ENCODE peak calls at places on chromosomes 16 and 17, in nine cellular contexts. L is HFF-Myc; Q is mesenchymal stem cell; A is T-helper 1 cell; N is AG08395; C is GM20000; Y is activated effector memory CD4-positive, alpha-beta T cell treated with anti-CD3 and anti-CD28 coated beads, Interleukin-2, amount 50 U/mL, for 16 hours; F is iris pigment epithelial cell; K is cerebellar cortex. U is an unnamed sample.

GRCh38 chr16:70747703-70748631 is 53.0 kb downstream of the VAC14 start:
- DNase-seq in L (no peak), Q (peak), A (no peak), N (no peak), C (no peak), Y (no peak), F (no peak), K (no peak), U (no peak)

GRCh38 chr17:32852811-32853210 is 24.1 kb downstream of the MYO1D start:
- DNase-seq in L (no peak), Q (no peak), A (no peak), N (no peak), C (no peak), Y (no peak), F (no peak), K (no peak), U (no peak)

GRCh38 chr17:81097943-81098308 is 63.0 kb downstream of the BAIAP2 start:
- DNase-seq in L (no peak), Q (peak), A (no peak), N (peak), C (no peak), Y (no peak), F (no peak), K (no peak), U (no peak)

GRCh38 chr17:79214459-79214858 is 139.8 kb downstream of the ENGASE start:
- DNase-seq in L (no peak), Q (no peak), A (no peak), N (no peak), C (no peak), Y (no peak), F (no peak), K (no peak), U (no peak)

GRCh38 chr16:1144476-1145382 is 8.2 kb upstream of the CACNA1H start:
- DNase-seq in L (no peak), Q (no peak), A (no peak), N (no peak), C (no peak), Y (no peak), F (no peak), K (no peak), U (no peak)

GRCh38 chr17:57957886-57958285 is 2.7 kb upstream of the CUEDC1 start:
- DNase-seq in L (no peak), Q (no peak), A (no peak), N (no peak), C (no peak), Y (no peak), F (no peak), K (peak), U (no peak)

GRCh38 chr17:71987634-71988033 is 133.2 kb upstream of the SOX9 start:
- DNase-seq in L (no peak), Q (no peak), A (no peak), N (peak), C (no peak), Y (no peak), F (peak), K (no peak), U (no peak)

GRCh38 chr17:42853004-42853403 is 2.0 kb downstream of the AOC3 start:
- DNase-seq in L (no peak), Q (no peak), A (no peak), N (no peak), C (no peak), Y (no peak), F (no peak), K (no peak), U (no peak)

GRCh38 chr16:81004646-81005353 is 1.9 kb downstream of the CMC2 start:
- DNase-seq in L (peak), Q (peak), A (peak), N (peak), C (peak), Y (no peak), F (peak), K (peak), U (no peak)

GRCh38 chr17:31313982-31314787 is at the start of gene EVI2B:
- DNase-seq in L (peak), Q (peak), A (peak), N (no peak), C (peak), Y (no peak), F (peak), K (no peak), U (no peak)

GRCh38 chr17:12765544-12765943 is 23.8 kb upstream of the ARHGAP44 start:
- DNase-seq in L (peak), Q (peak), A (no peak), N (peak), C (no peak), Y (no peak), F (peak), K (no peak), U (no peak)

GRCh38 chr16:27471661-27472060 is 69.7 kb downstream of the IL21R start:
- DNase-seq in L (no peak), Q (no peak), A (no peak), N (no peak), C (no peak), Y (no peak), F (no peak), K (no peak), U (no peak)

GRCh38 chr16:79600636-79601091 is at the start of gene MAF:
- DNase-seq in L (no peak), Q (peak), A (peak), N (peak), C (peak), Y (peak), F (peak), K (peak), U (peak)

GRCh38 chr16:29789775-29790182 is 772 bp upstream of the KIF22 start:
- DNase-seq in L (no peak), Q (no peak), A (no peak), N (no peak), C (no peak), Y (no peak), F (no peak), K (no peak), U (no peak)

GRCh38 chr17:20926532-20926931 is 116.3 kb downstream of the USP22 start:
- DNase-seq in L (no peak), Q (no peak), A (no peak), N (peak), C (no peak), Y (no peak), F (peak), K (no peak), U (no peak)

GRCh38 chr17:38724337-38724988 is 5.7 kb upstream of the CISD3 start:
- DNase-seq in L (no peak), Q (no peak), A (no peak), N (no peak), C (no peak), Y (no peak), F (no peak), K (no peak), U (no peak)

GRCh38 chr16:51151435-51151950 is 423 bp upstream of the SALL1 start:
- DNase-seq in L (peak), Q (peak), A (no peak), N (peak), C (no peak), Y (no peak), F (peak), K (no peak), U (no peak)

GRCh38 chr17:2862197-2862596 is 66.0 kb downstream of the RAP1GAP2 start:
- DNase-seq in L (no peak), Q (no peak), A (no peak), N (no peak), C (no peak), Y (no peak), F (no peak), K (peak), U (no peak)

GRCh38 chr17:57312242-57312641 is 55.9 kb downstream of the MSI2 start:
- DNase-seq in L (no peak), Q (no peak), A (no peak), N (no peak), C (no peak), Y (no peak), F (no peak), K (no peak), U (no peak)

GRCh38 chr16:50797456-50797855 is 55.6 kb downstream of the CYLD start:
- DNase-seq in L (no peak), Q (no peak), A (no peak), N (peak), C (no peak), Y (no peak), F (peak), K (no peak), U (no peak)